ENCODE peak calls at places on chromosomes 16 and 17, in four cellular contexts. One of them, this sample, is unnamed.

GRCh38 chr16:69057400-69058378 is 47.8 kb upstream of the HAS3 start:
- DNase-seq in AG10803: peak
- DNase-seq in right cardiac atrium: no peak
- DNase-seq in iPS DF 19.7: no peak
- DNase-seq in this sample: no peak

GRCh38 chr16:14529010-14529669 is 100.9 kb downstream of the PARN start:
- DNase-seq in iPS DF 19.7: peak
- DNase-seq in right cardiac atrium: peak
- DNase-seq in AG10803: peak
- DNase-seq in this sample: peak

GRCh38 chr17:71378036-71378435 is 742.8 kb upstream of the SOX9 start:
- DNase-seq in right cardiac atrium: no peak
- DNase-seq in AG10803: peak
- DNase-seq in iPS DF 19.7: no peak
- DNase-seq in this sample: no peak

GRCh38 chr16:17396762-17397498 is 73.8 kb downstream of the XYLT1 start:
- DNase-seq in iPS DF 19.7: no peak
- DNase-seq in right cardiac atrium: peak
- DNase-seq in AG10803: peak
- DNase-seq in this sample: no peak

GRCh38 chr16:57017251-57017650 is 27.9 kb downstream of the NLRC5 start:
- DNase-seq in right cardiac atrium: no peak
- DNase-seq in iPS DF 19.7: no peak
- DNase-seq in AG10803: no peak
- DNase-seq in this sample: no peak

GRCh38 chr17:75116681-75117080 is 6.9 kb downstream of the ARMC7 start:
- DNase-seq in iPS DF 19.7: no peak
- DNase-seq in AG10803: no peak
- DNase-seq in right cardiac atrium: no peak
- DNase-seq in this sample: no peak

GRCh38 chr17:61211233-61211632 is 188.4 kb upstream of the TBX2 start:
- DNase-seq in right cardiac atrium: no peak
- DNase-seq in AG10803: no peak
- DNase-seq in iPS DF 19.7: no peak
- DNase-seq in this sample: no peak

GRCh38 chr17:79919164-79919585 is 79.9 kb upstream of the CBX4 start:
- DNase-seq in AG10803: peak
- DNase-seq in iPS DF 19.7: no peak
- DNase-seq in right cardiac atrium: peak
- DNase-seq in this sample: no peak

GRCh38 chr16:52451971-52452421 is 94.9 kb downstream of the TOX3 start:
- DNase-seq in right cardiac atrium: no peak
- DNase-seq in AG10803: no peak
- DNase-seq in iPS DF 19.7: no peak
- DNase-seq in this sample: no peak

GRCh38 chr17:5118219-5118618 is 2.4 kb downstream of the USP6 start:
- DNase-seq in right cardiac atrium: no peak
- DNase-seq in iPS DF 19.7: no peak
- DNase-seq in AG10803: no peak
- DNase-seq in this sample: no peak

GRCh38 chr17:77995146-77995852 is 36.8 kb downstream of the TNRC6C start:
- DNase-seq in right cardiac atrium: peak
- DNase-seq in iPS DF 19.7: no peak
- DNase-seq in AG10803: peak
- DNase-seq in this sample: no peak

GRCh38 chr16:4116328-4117249 is at the start of gene ADCY9:
- DNase-seq in right cardiac atrium: peak
- DNase-seq in iPS DF 19.7: no peak
- DNase-seq in AG10803: peak
- DNase-seq in this sample: no peak

GRCh38 chr17:72534776-72535175 is 414.0 kb downstream of the SOX9 start:
- DNase-seq in iPS DF 19.7: no peak
- DNase-seq in right cardiac atrium: no peak
- DNase-seq in AG10803: no peak
- DNase-seq in this sample: no peak

GRCh38 chr16:15484662-15485061 is 50.3 kb downstream of the BMERB1 start:
- DNase-seq in right cardiac atrium: no peak
- DNase-seq in iPS DF 19.7: no peak
- DNase-seq in AG10803: peak
- DNase-seq in this sample: no peak

GRCh38 chr17:45276031-45276430 is 14.1 kb upstream of the SPATA32 start:
- DNase-seq in right cardiac atrium: no peak
- DNase-seq in iPS DF 19.7: no peak
- DNase-seq in AG10803: peak
- DNase-seq in this sample: no peak

GRCh38 chr17:7042507-7043194 is 1.2 kb downstream of the SLC16A11 start:
- DNase-seq in right cardiac atrium: peak
- DNase-seq in iPS DF 19.7: no peak
- DNase-seq in AG10803: no peak
- DNase-seq in this sample: no peak

GRCh38 chr17:43766413-43767052 is 7.9 kb upstream of the SOST start:
- DNase-seq in AG10803: peak
- DNase-seq in iPS DF 19.7: no peak
- DNase-seq in right cardiac atrium: peak
- DNase-seq in this sample: no peak

GRCh38 chr17:57451126-57451690 is 194.9 kb downstream of the MSI2 start:
- DNase-seq in iPS DF 19.7: no peak
- DNase-seq in AG10803: no peak
- DNase-seq in right cardiac atrium: no peak
- DNase-seq in this sample: no peak

GRCh38 chr16:10410469-10410868 is 24.6 kb downstream of the ATF7IP2 start:
- DNase-seq in right cardiac atrium: no peak
- DNase-seq in AG10803: no peak
- DNase-seq in iPS DF 19.7: no peak
- DNase-seq in this sample: no peak

GRCh38 chr16:4378202-4378666 is 6.6 kb downstream of the VASN start:
- DNase-seq in right cardiac atrium: peak
- DNase-seq in AG10803: peak
- DNase-seq in iPS DF 19.7: no peak
- DNase-seq in this sample: no peak

GRCh38 chr17:77740481-77740880 is 218.0 kb upstream of the TNRC6C start:
- DNase-seq in AG10803: no peak
- DNase-seq in iPS DF 19.7: no peak
- DNase-seq in right cardiac atrium: no peak
- DNase-seq in this sample: no peak

GRCh38 chr16:25823891-25824290 is 132.1 kb downstream of the HS3ST4 start:
- DNase-seq in AG10803: no peak
- DNase-seq in iPS DF 19.7: no peak
- DNase-seq in right cardiac atrium: no peak
- DNase-seq in this sample: no peak

GRCh38 chr17:835263-835662 is 53.1 kb downstream of the MRM3 start:
- DNase-seq in AG10803: peak
- DNase-seq in right cardiac atrium: no peak
- DNase-seq in iPS DF 19.7: peak
- DNase-seq in this sample: peak

GRCh38 chr17:48639136-48639535 is 13.0 kb upstream of the HOXB9 start:
- DNase-seq in iPS DF 19.7: no peak
- DNase-seq in AG10803: no peak
- DNase-seq in right cardiac atrium: no peak
- DNase-seq in this sample: no peak

GRCh38 chr17:7856081-7856791 is 1.1 kb downstream of the NAA38 start:
- DNase-seq in AG10803: peak
- DNase-seq in iPS DF 19.7: no peak
- DNase-seq in right cardiac atrium: peak
- DNase-seq in this sample: no peak

GRCh38 chr17:74042744-74043486 is 160.6 kb upstream of the RPL38 start:
- DNase-seq in right cardiac atrium: no peak
- DNase-seq in AG10803: peak
- DNase-seq in iPS DF 19.7: no peak
- DNase-seq in this sample: no peak

GRCh38 chr17:2693561-2694380 is 17.8 kb downstream of the CLUH start:
- DNase-seq in AG10803: no peak
- DNase-seq in iPS DF 19.7: no peak
- DNase-seq in right cardiac atrium: peak
- DNase-seq in this sample: no peak